ENCODE peak calls at places on chromosomes 5 and 9, in ten cellular contexts. D is neural progenitor cell; H is spleen; C is CD4-positive, alpha-beta T cell; O is effector memory CD4-positive, alpha-beta T cell; Q is H1; S is right atrium auricular region; B is CD8-positive, alpha-beta memory T cell; T is NT2/D1; K is GM23248. Z is an unnamed sample.

GRCh38 chr9:31210982-31211570 is 1173.4 kb upstream of the ACO1 start:
- DNase-seq in Q (no peak), T (no peak), B (no peak), H (peak; percentile 75), K (no peak), C (no peak), D (peak; percentile 10), O (no peak), S (no peak), Z (peak; percentile 35)

GRCh38 chr9:129995409-129996160 is 47.4 kb downstream of the FNBP1 start:
- DNase-seq in S (no peak), T (no peak), Q (no peak), K (peak; percentile 89), C (no peak), O (no peak), H (no peak), B (no peak), D (no peak), Z (no peak)

GRCh38 chr5:142863856-142864255 is 93.7 kb downstream of the ARHGAP26 start:
- DNase-seq in B (no peak), C (no peak), K (no peak), D (no peak), T (no peak), S (no peak), O (no peak), H (no peak), Q (no peak), Z (no peak)

GRCh38 chr5:102670224-102670836 is 84.8 kb upstream of the PAM start:
- DNase-seq in D (peak; percentile 60), H (no peak), T (no peak), B (no peak), O (no peak), S (no peak), Q (peak; percentile 1), C (no peak), K (peak; percentile 59), Z (peak; percentile 60)

GRCh38 chr9:95874303-95874988 is 1.0 kb upstream of the ERCC6L2 start:
- DNase-seq in T (no peak), C (no peak), B (no peak), K (peak; percentile 39), Q (no peak), S (no peak), O (no peak), H (no peak), D (peak; percentile 15), Z (no peak)

GRCh38 chr5:157918811-157919742 is 60.1 kb upstream of the CLINT1 start:
- DNase-seq in H (no peak), S (no peak), B (no peak), D (no peak), K (peak; percentile 14), Q (no peak), O (no peak), T (no peak), C (no peak), Z (no peak)

GRCh38 chr9:16092627-16093091 is 539.8 kb downstream of the CCDC171 start:
- DNase-seq in B (no peak), D (no peak), T (no peak), K (no peak), C (no peak), O (no peak), Q (no peak), H (no peak), S (no peak), Z (no peak)

GRCh38 chr9:100714372-100715099 is 136.7 kb downstream of the CAVIN4 start:
- DNase-seq in T (peak; percentile 62), Q (peak; percentile 17), C (no peak), K (peak; percentile 70), H (no peak), O (peak; percentile 7), S (no peak), D (peak; percentile 83), B (no peak), Z (peak; percentile 87)

GRCh38 chr5:154962494-154962893 is 21.6 kb downstream of the MRPL22 start:
- DNase-seq in S (no peak), B (no peak), Q (no peak), T (no peak), K (peak; percentile 59), O (no peak), H (no peak), D (no peak), C (no peak), Z (no peak)

GRCh38 chr5:169195601-169196000 is 105.3 kb downstream of the SLIT3 start:
- DNase-seq in B (no peak), K (peak; percentile 62), T (no peak), H (no peak), O (no peak), S (no peak), Q (no peak), D (no peak), C (no peak), Z (no peak)

GRCh38 chr5:83401122-83401620 is 70.4 kb upstream of the VCAN start:
- DNase-seq in K (peak; percentile 6), Q (no peak), T (no peak), C (no peak), O (no peak), H (no peak), B (no peak), S (no peak), D (no peak), Z (no peak)

GRCh38 chr9:36187414-36187813 is 3.3 kb upstream of the CLTA start:
- DNase-seq in K (peak; percentile 92), O (no peak), Q (no peak), D (no peak), S (no peak), T (no peak), C (no peak), B (no peak), H (no peak), Z (no peak)

GRCh38 chr9:91921371-91921770 is 28.7 kb downstream of the ROR2 start:
- DNase-seq in S (no peak), B (no peak), K (no peak), O (no peak), D (no peak), C (no peak), Q (no peak), T (peak; percentile 78), H (no peak), Z (no peak)

GRCh38 chr9:129412814-129413536 is 207.9 kb downstream of the C9orf50 start:
- DNase-seq in D (peak; percentile 57), B (peak; percentile 36), C (peak; percentile 42), O (peak; percentile 45), H (peak; percentile 88), S (peak; percentile 88), Q (no peak), T (no peak), K (peak; percentile 94), Z (peak; percentile 51)

GRCh38 chr9:133112361-133113026 is 8.5 kb downstream of the RALGDS start:
- DNase-seq in B (peak; percentile 67), D (no peak), Q (no peak), O (peak; percentile 54), K (no peak), C (no peak), T (no peak), S (no peak), H (peak; percentile 90), Z (peak; percentile 17)

GRCh38 chr5:163566678-163567077 is 61.3 kb downstream of the MAT2B start:
- DNase-seq in O (no peak), H (no peak), D (no peak), K (no peak), C (no peak), B (no peak), S (no peak), Q (no peak), T (no peak), Z (no peak)

GRCh38 chr9:20683351-20684034 is 566 bp upstream of the FOCAD start:
- DNase-seq in K (peak; percentile 90), Q (no peak), T (no peak), S (peak; percentile 93), C (peak; percentile 4), B (peak; percentile 31), H (no peak), O (peak; percentile 17), D (peak; percentile 27), Z (no peak)

GRCh38 chr9:22447607-22448305 is 1.1 kb downstream of the DMRTA1 start:
- DNase-seq in O (no peak), D (peak; percentile 3), H (no peak), B (no peak), K (no peak), T (no peak), Q (no peak), C (no peak), S (no peak), Z (no peak)

GRCh38 chr5:165361143-165361542 is 1855.7 kb downstream of the MAT2B start:
- DNase-seq in B (no peak), C (no peak), S (no peak), D (no peak), K (no peak), Q (no peak), H (no peak), O (no peak), T (no peak), Z (no peak)
- H3K9me3 ChIP-seq in B (no peaks in the 10 kb centered on the region), C (no peaks in the 10 kb centered on the region), S (no peaks in the 10 kb centered on the region), D (no peaks in the 10 kb centered on the region), K (no peaks in the 10 kb centered on the region), Q (no peaks in the 10 kb centered on the region), H (no peaks in the 10 kb centered on the region), O (no peaks in the 10 kb centered on the region), T (no peaks in the 10 kb centered on the region), Z (no peaks in the 10 kb centered on the region)

GRCh38 chr5:3031733-3032378 is 280.4 kb upstream of the IRX2 start:
- DNase-seq in B (no peak), S (no peak), O (no peak), C (no peak), K (no peak), Q (no peak), D (no peak), H (no peak), T (no peak), Z (no peak)
- H3K9me3 ChIP-seq in B (no peaks in the 10 kb centered on the region), S (no peaks in the 10 kb centered on the region), O (no peaks in the 10 kb centered on the region), C (no peaks in the 10 kb centered on the region), K (no peaks in the 10 kb centered on the region), Q (no peaks in the 10 kb centered on the region), D (no peaks in the 10 kb centered on the region), H (no peaks in the 10 kb centered on the region), T (no peaks in the 10 kb centered on the region), Z (no peaks in the 10 kb centered on the region)

DNA sequence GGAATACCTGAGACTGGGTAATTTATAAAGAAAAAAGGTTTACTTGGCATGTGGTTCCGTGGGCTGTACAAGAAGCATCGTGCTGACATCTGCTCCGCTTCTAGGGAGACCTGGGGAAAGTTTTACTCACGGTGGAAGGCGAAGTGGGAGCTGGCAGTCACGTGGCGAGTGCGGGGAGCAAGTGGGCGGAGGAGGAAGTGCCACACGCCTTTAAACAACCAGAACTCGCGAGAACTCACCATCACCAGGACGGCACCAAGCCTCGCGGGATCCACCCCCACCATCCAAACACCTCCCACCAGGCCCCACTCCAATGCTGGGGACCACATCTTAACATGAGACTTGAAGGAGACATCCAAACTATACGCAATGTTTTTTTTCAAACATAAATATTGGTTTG is 406.2 kb upstream of the IRX4 start:
- DNase-seq in D (no peak), T (no peak), O (no peak), B (no peak), C (no peak), K (no peak), Q (no peak), H (no peak), S (no peak), Z (no peak)
- H3K9me3 ChIP-seq in D (no peaks in the 10 kb centered on the region), T (no peaks in the 10 kb centered on the region), O (no peaks in the 10 kb centered on the region), B (no peaks in the 10 kb centered on the region), C (no peaks in the 10 kb centered on the region), K (no peaks in the 10 kb centered on the region), Q (no peaks in the 10 kb centered on the region), H (no peaks in the 10 kb centered on the region), S (no peaks in the 10 kb centered on the region), Z (no peaks in the 10 kb centered on the region)

DNA sequence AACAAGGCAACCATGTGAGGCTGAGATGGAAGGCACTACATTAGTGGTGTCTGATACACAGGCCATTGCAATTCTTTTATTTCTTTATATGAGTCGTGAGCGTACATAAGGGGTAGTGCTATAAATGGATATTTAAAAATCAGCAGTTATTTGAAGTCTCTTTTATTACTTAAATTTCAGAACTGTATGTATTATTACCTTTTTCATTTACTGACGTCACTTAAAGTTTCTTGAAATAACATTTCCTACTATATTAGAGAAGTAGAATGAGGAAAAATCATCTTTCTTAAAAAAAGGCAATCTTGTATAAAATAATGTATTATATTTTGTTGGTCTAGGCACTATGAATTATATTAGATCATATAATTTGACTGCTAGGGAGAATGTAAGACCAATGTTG is 280.9 kb upstream of the CYLC2 start:
- DNase-seq in O (no peak), D (no peak), C (no peak), B (no peak), S (no peak), H (no peak), T (no peak), Q (no peak), K (no peak), Z (no peak)
- H3K9me3 ChIP-seq in O (no peaks in the 10 kb centered on the region), D (peaks cover 5% of the 10 kb centered on the region), C (no peaks in the 10 kb centered on the region), B (no peaks in the 10 kb centered on the region), S (no peaks in the 10 kb centered on the region), H (peaks cover 10% of the 10 kb centered on the region), T (peaks cover 24% of the 10 kb centered on the region), Q (peaks cover 22% of the 10 kb centered on the region), K (no peaks in the 10 kb centered on the region), Z (peaks cover 5% of the 10 kb centered on the region)